ENCODE peak calls at places on chromosomes 7 and 10, in four cellular contexts. I, P, Z and W are unnamed samples.

GRCh38 chr10:3783721-3784432 is 1.1 kb downstream of the KLF6 start:
- DNase-seq in Z (peak; percentile 86), I (peak; percentile 53), P (peak; percentile 84), W (no peak)

GRCh38 chr7:33494473-33494872 is 365.1 kb downstream of the BBS9 start:
- DNase-seq in Z (no peak), P (no peak), I (no peak), W (no peak)

GRCh38 chr10:98242823-98243222 is 25.2 kb downstream of the LOXL4 start:
- DNase-seq in I (no peak), Z (no peak), P (peak; percentile 19), W (no peak)

GRCh38 chr7:28165971-28166955 is 14.3 kb downstream of the JAZF1 start:
- DNase-seq in Z (no peak), I (no peak), P (no peak), W (no peak)

GRCh38 chr7:28036748-28037147 is 143.8 kb downstream of the JAZF1 start:
- DNase-seq in I (no peak), Z (no peak), P (peak; percentile 67), W (no peak)

GRCh38 chr7:55192718-55193117 is 172.4 kb upstream of the LANCL2 start:
- DNase-seq in Z (no peak), I (no peak), P (no peak), W (no peak)

GRCh38 chr10:90642136-90642535 is 215.7 kb downstream of the HTR7 start:
- DNase-seq in P (no peak), Z (no peak), I (no peak), W (no peak)

GRCh38 chr7:127153315-127153714 is 99.4 kb downstream of the GRM8 start:
- DNase-seq in P (no peak), I (no peak), Z (no peak), W (no peak)

GRCh38 chr7:150612925-150613324 is 19.3 kb downstream of the GIMAP6 start:
- DNase-seq in Z (no peak), P (no peak), I (no peak), W (no peak)

GRCh38 chr7:142338633-142339501 is 81.0 kb upstream of the PRSS58 start:
- DNase-seq in Z (no peak), P (peak; percentile 27), I (peak; percentile 88), W (peak; percentile 30)
- TF ChIP-seq NR3C1 in Z (no peak), P (no peak), I (no peak), W (no peak)

DNA sequence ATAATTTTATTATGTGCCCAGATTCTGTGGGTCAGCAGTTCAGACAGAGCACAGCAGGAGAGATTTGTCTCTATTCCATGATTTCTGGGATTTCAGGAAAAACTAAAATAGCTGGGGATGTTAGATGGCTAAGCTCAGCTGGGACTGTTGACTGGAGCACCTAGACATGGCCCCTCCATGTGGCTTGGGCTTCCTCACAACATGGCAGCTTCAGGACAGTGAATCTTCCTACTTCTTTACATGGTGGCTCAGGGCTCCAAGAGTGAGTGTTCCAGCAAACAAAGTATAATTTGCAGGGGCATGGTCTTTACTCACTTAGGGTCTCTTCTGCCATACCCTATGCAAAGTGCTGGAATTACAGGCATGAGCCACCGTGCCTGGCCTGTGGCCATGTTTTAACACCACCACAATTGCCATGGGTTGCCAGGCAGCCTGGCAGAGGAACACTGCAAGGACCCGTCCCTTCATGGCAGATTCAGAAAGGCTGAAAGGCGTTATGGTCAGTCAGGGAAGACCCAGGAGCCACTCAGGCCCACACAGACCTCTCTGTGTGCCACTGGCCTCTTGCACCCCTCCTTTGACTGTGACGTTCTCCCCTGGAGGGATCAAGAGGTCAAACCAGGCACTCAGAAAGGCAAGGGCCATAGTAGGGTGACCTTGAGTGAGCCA is 50.8 kb upstream of the ZMIZ1 start:
- DNase-seq in I (no peak), P (no peak), Z (no peak), W (no peak)
- TF ChIP-seq NR3C1 in I (no peak), P (no peak), Z (no peak), W (no peak)

GRCh38 chr10:72031706-72032105 is 56.6 kb downstream of the SPOCK2 start:
- DNase-seq in Z (no peak), I (no peak), P (no peak), W (no peak)
- TF ChIP-seq NR3C1 in Z (no peak), I (no peak), P (no peak), W (no peak)

DNA sequence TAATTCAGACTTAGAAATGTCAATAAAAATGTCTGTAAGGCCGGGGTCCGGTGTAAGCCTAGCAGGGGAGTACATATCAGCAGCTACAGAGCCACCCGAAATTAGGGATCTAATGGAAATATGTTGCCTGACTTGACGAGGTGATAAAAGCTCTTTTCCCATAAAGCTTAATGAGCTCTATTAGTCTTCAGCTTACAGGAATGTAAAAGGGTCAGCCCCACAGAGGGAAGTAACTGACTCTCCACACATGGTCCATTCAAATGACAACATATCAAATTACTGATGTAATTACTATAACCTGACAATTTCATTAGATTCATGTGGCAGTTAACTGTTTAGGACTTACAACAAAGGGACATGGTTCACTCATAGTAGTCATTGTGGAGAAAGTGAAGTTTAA is 62.3 kb downstream of the ATE1 start:
- DNase-seq in Z (no peak), P (no peak), I (no peak), W (no peak)
- TF ChIP-seq NR3C1 in Z (no peak), P (no peak), I (no peak), W (no peak)

GRCh38 chr10:1244493-1244892 is 188.3 kb downstream of the WDR37 start:
- DNase-seq in Z (no peak), P (no peak), I (no peak), W (no peak)

GRCh38 chr10:1242975-1243374 is 186.8 kb downstream of the WDR37 start:
- DNase-seq in P (no peak), I (no peak), Z (no peak), W (no peak)

GRCh38 chr10:1241322-1241890 is 185.2 kb downstream of the WDR37 start:
- DNase-seq in Z (no peak), I (no peak), P (no peak), W (no peak)

GRCh38 chr10:1241973-1242935 is 186.1 kb downstream of the WDR37 start:
- DNase-seq in P (no peak), Z (no peak), I (no peak), W (no peak)

DNA sequence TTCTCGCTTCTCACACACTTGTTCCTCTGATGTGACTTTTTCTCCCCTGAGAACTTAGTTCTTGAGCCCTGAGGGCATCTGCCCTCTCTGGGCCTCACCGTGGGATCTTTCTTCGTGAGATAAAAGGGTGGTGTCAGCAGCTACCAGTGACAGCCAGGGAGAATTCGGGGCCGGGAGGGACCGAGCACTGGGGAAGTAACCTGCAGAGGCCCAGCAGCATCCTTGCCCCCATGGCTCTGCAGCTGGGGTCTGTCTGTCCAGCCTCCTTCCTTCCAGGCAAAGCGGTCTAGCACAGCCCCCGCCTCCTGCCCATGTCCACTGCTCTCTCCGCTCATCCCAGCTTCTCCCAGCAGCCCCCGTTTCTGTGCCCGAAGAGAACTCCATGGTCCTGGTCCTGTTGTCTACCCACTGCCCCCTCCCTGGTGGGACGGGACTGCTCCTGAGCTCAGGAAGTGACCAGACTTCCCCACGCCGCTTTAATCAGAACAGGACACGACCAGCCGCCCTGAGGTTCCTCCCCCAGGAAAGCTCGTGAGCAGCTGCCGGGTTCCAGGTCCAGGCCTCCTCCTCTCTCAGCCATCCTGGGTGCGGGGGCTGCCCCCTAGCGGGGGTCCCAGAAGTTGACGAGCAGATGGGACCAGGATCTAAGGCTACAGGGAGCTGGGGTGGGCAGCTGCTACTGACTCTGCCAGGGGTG is 187.4 kb downstream of the WDR37 start:
- DNase-seq in P (no peak), I (peak; percentile 46), Z (no peak), W (peak; percentile 52)
- TF ChIP-seq NR3C1 in P (no peak), I (no peak), Z (no peak), W (no peak)

DNA sequence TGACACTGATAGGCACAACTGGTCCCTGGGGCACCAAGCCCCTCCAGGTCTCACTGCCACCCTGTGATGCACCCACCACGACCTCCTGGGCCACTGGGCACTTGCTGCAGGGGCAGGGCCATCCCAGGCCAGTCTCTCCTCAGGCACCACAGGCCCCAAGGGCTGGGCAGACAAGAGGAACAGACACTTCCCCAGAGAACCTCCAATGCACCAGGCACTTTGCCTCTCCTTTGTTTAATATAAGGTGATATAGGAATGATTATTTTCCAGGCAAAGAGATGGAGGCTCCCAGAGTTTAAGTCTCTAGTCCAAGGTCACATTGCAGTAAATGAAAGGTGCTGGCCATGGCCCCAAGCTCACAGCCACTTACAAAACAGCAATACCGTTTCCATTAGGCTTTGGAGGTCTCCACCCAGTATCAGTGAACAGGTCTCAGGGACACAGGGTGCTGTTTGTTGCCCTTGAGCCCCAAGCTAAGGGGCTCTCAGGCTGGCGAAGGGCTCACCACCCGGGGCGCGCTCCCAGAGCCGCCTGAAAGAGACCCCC is 4.5 kb downstream of the DEPP1 start:
- DNase-seq in I (no peak), P (no peak), Z (no peak), W (no peak)
- TF ChIP-seq NR3C1 in I (no peak), P (no peak), Z (no peak), W (no peak)

GRCh38 chr7:132228240-132228639 is 348.0 kb downstream of the PLXNA4 start:
- DNase-seq in Z (no peak), I (no peak), P (no peak), W (no peak)

GRCh38 chr7:132226046-132226590 is 350.2 kb downstream of the PLXNA4 start:
- DNase-seq in P (peak; percentile 14), Z (no peak), I (no peak), W (no peak)

GRCh38 chr7:132221356-132221755 is 354.9 kb downstream of the PLXNA4 start:
- DNase-seq in I (no peak), Z (no peak), P (no peak), W (no peak)

GRCh38 chr7:132226626-132227290 is 349.5 kb downstream of the PLXNA4 start:
- DNase-seq in P (no peak), Z (no peak), I (no peak), W (no peak)

DNA sequence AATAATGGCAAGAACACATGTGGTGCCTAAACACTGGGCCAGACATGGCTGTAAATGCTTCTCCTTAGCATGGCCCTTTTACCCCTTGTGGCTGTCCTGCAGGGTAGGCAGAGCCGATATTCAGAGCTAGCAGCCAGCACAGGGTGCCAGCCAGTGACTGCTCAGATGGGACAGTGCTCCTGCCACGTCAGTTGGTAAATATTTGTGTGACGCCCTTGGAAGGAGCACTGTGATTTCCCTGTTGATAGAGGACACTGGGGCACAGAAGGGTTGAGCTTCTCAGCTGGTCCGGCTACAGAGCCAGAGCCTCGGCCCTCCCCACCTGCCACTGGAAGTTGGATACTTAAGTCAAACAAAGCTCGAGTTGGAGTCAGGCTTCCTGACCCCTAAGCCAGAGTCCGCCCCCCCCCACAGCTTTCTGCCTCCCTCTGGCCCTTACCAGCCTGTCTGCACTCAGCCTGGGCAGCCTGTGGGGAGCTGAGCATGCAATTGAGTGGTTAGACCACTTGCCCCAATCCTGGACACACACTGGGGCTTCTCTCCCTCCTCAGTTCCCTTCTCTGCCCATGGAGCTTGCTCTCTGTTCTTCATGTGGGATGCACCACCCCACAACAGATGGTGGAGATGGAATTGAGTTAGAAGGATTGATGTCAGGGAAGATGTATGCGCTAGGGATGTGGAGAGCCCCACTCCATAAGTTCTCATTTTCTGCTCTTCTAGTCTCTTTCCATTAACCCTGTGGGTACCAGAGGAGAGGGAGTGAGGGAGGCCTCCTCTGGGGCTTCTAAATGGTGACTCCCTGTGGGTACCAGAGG is 350.8 kb downstream of the PLXNA4 start:
- DNase-seq in Z (peak; percentile 24), P (peak; percentile 50), I (no peak), W (no peak)
- TF ChIP-seq NR3C1 in Z (no peak), P (no peak), I (no peak), W (no peak)

GRCh38 chr7:79774150-79774549 is 320.7 kb upstream of the MAGI2 start:
- DNase-seq in Z (no peak), P (no peak), I (no peak), W (no peak)

GRCh38 chr7:79770970-79771369 is 317.5 kb upstream of the MAGI2 start:
- DNase-seq in P (no peak), I (no peak), Z (no peak), W (no peak)

GRCh38 chr7:79770053-79770452 is 316.6 kb upstream of the MAGI2 start:
- DNase-seq in P (no peak), I (no peak), Z (no peak), W (no peak)
- TF ChIP-seq NR3C1 in P (no peak), I (no peak), Z (no peak), W (no peak)